ENCODE peak calls at places on chromosomes 16 and 17, in ten cellular contexts. S, W, G, K, T, F, I, H, X and L are unnamed samples.

GRCh38 chr17:58412910-58413630 is 4.3 kb downstream of the RNF43 start:
- DNase-seq in G (no peak), I (no peak), X (no peak), T (no peak), K (no peak), F (no peak), W (no peak), S (no peak), H (no peak), L (no peak)

GRCh38 chr17:27038676-27039075 is 255.2 kb upstream of the WSB1 start:
- DNase-seq in W (no peak), X (no peak), G (no peak), F (no peak), S (peak; percentile 43), T (no peak), K (no peak), H (no peak), I (no peak), L (no peak)

GRCh38 chr17:82551779-82552457 is 32.4 kb downstream of the FOXK2 start:
- DNase-seq in S (peak; percentile 80), F (peak; percentile 73), K (peak; percentile 88), W (peak; percentile 74), X (peak; percentile 56), H (peak; percentile 68), I (peak; percentile 54), G (no peak), T (peak; percentile 64), L (peak; percentile 70)

GRCh38 chr17:80811181-80812105 is 180.2 kb upstream of the CHMP6 start:
- DNase-seq in K (no peak), S (no peak), T (no peak), G (no peak), I (no peak), X (no peak), H (no peak), F (no peak), W (no peak), L (peak; percentile 33)

GRCh38 chr17:48024149-48025039 is 13.2 kb downstream of the COPZ2 start:
- DNase-seq in S (peak; percentile 41), X (peak; percentile 47), I (peak; percentile 23), K (peak; percentile 50), F (peak; percentile 34), T (peak; percentile 26), W (no peak), H (no peak), G (no peak), L (peak; percentile 57)

GRCh38 chr17:49995055-49995738 is at the start of gene DLX3:
- DNase-seq in H (peak; percentile 61), F (no peak), T (no peak), X (no peak), K (no peak), S (peak; percentile 18), I (peak; percentile 30), W (peak; percentile 72), G (no peak), L (no peak)

GRCh38 chr16:27313422-27314160 is at the start of gene IL4R:
- DNase-seq in W (peak; percentile 93), T (peak; percentile 60), H (peak; percentile 46), I (peak; percentile 31), K (peak; percentile 73), F (peak; percentile 63), G (no peak), S (no peak), X (no peak), L (peak; percentile 67)

GRCh38 chr17:75241143-75241430 is 20.3 kb downstream of the GGA3 start:
- DNase-seq in F (no peak), S (no peak), K (no peak), I (no peak), W (peak; percentile 12), G (no peak), H (no peak), X (no peak), T (no peak), L (no peak)

GRCh38 chr17:77734371-77735050 is 224.0 kb upstream of the TNRC6C start:
- DNase-seq in T (no peak), K (no peak), F (no peak), G (no peak), X (peak; percentile 91), W (peak; percentile 73), S (peak; percentile 93), I (peak; percentile 45), H (no peak), L (no peak)

GRCh38 chr16:30350134-30350871 is 4.8 kb downstream of the CD2BP2 start:
- DNase-seq in K (peak; percentile 94), X (no peak), W (no peak), T (no peak), S (no peak), I (no peak), H (no peak), G (no peak), F (no peak), L (no peak)

GRCh38 chr17:21470861-21471260 is 94.7 kb downstream of the KCNJ12 start:
- DNase-seq in F (no peak), I (no peak), T (no peak), K (no peak), W (no peak), X (no peak), H (no peak), S (no peak), G (no peak), L (no peak)

GRCh38 chr17:50191070-50192045 is 10.1 kb downstream of the COL1A1 start:
- DNase-seq in X (no peak), T (no peak), H (no peak), G (no peak), W (no peak), S (no peak), K (no peak), F (no peak), I (no peak), L (no peak)

GRCh38 chr17:42937712-42938596 is 26.3 kb downstream of the AARSD1 start:
- DNase-seq in W (peak; percentile 80), S (peak; percentile 64), K (peak; percentile 64), F (peak; percentile 4), X (peak; percentile 30), H (peak; percentile 66), I (no peak), T (no peak), G (peak; percentile 19), L (no peak)

GRCh38 chr17:69412336-69412735 is 2.2 kb upstream of the MAP2K6 start:
- DNase-seq in S (no peak), W (no peak), F (no peak), H (no peak), I (no peak), K (no peak), X (no peak), T (no peak), G (no peak), L (no peak)

GRCh38 chr16:89563639-89564392 is 3.3 kb downstream of the RPL13 start:
- DNase-seq in G (no peak), I (no peak), X (no peak), F (no peak), W (no peak), H (no peak), K (peak; percentile 29), S (no peak), T (no peak), L (no peak)

GRCh38 chr17:64784353-64784798 is 122.3 kb upstream of the SMURF2 start:
- DNase-seq in S (no peak), H (no peak), F (no peak), W (no peak), I (no peak), G (no peak), K (no peak), T (no peak), X (no peak), L (no peak)

GRCh38 chr17:75773808-75774470 is 8.9 kb upstream of the GALK1 start:
- DNase-seq in G (no peak), W (no peak), X (peak; percentile 22), H (no peak), I (no peak), T (no peak), S (no peak), K (no peak), F (no peak), L (no peak)

GRCh38 chr17:45123930-45124796 is 8.2 kb downstream of the PLCD3 start:
- DNase-seq in G (peak; percentile 60), F (peak; percentile 28), I (no peak), W (peak; percentile 86), X (no peak), K (peak; percentile 28), T (no peak), S (peak; percentile 60), H (no peak), L (no peak)

GRCh38 chr16:24540575-24541240 is 1.3 kb downstream of the RBBP6 start:
- DNase-seq in X (no peak), W (peak; percentile 12), T (no peak), I (no peak), H (no peak), F (peak; percentile 5), K (peak; percentile 51), G (peak; percentile 18), S (no peak), L (peak; percentile 19)

GRCh38 chr16:85639529-85640253 is 26.6 kb downstream of the GSE1 start:
- DNase-seq in X (peak; percentile 81), G (no peak), F (no peak), I (no peak), H (no peak), S (peak; percentile 48), K (no peak), W (no peak), T (no peak), L (no peak)

GRCh38 chr16:8571061-8571596 is 19.2 kb downstream of the TMEM114 start:
- DNase-seq in S (no peak), H (no peak), F (no peak), X (no peak), W (peak; percentile 71), I (no peak), T (no peak), K (no peak), G (no peak), L (no peak)

GRCh38 chr16:47488051-47488450 is 26.9 kb downstream of the PHKB start:
- DNase-seq in F (no peak), X (no peak), W (no peak), I (no peak), T (no peak), S (no peak), H (no peak), K (no peak), G (no peak), L (no peak)

GRCh38 chr17:65572581-65573282 is 11.3 kb upstream of the AXIN2 start:
- DNase-seq in H (no peak), I (no peak), X (no peak), S (no peak), W (no peak), T (no peak), F (no peak), K (no peak), G (no peak), L (no peak)

GRCh38 chr17:62822080-62822904 is 14.2 kb upstream of the MARCHF10 start:
- DNase-seq in H (no peak), X (no peak), T (no peak), F (no peak), I (no peak), S (no peak), K (no peak), W (peak; percentile 79), G (no peak), L (no peak)

GRCh38 chr17:29061036-29061435 is 18.1 kb downstream of the PIPOX start:
- DNase-seq in H (no peak), T (no peak), S (no peak), I (no peak), K (no peak), X (peak; percentile 56), G (no peak), F (no peak), W (peak; percentile 25), L (no peak)

GRCh38 chr17:13415877-13416416 is 185.8 kb downstream of the HS3ST3A1 start:
- DNase-seq in K (no peak), H (no peak), F (no peak), G (no peak), X (no peak), W (peak; percentile 74), T (no peak), S (peak; percentile 86), I (no peak), L (no peak)

GRCh38 chr16:85207357-85207921 is 95.2 kb upstream of the CIBAR2 start:
- DNase-seq in W (no peak), H (no peak), T (no peak), I (no peak), X (no peak), G (no peak), F (no peak), K (no peak), S (no peak), L (no peak)

GRCh38 chr16:25007284-25007984 is 7.7 kb downstream of the ARHGAP17 start:
- DNase-seq in F (no peak), K (no peak), G (no peak), X (no peak), W (peak; percentile 87), I (no peak), S (no peak), T (no peak), H (no peak), L (no peak)